ENCODE peak calls at places on chromosome 15, in four cellular contexts. P is K562, B is GM12878, E is H1. T is an unnamed sample.

GRCh38 chr15:70974004-70974832 is 81.6 kb downstream of the LRRC49 start:
- DNase-seq in P (no peak), B (no peak), E (no peak), T (peak; percentile 45)

GRCh38 chr15:75694241-75695182 is 18.1 kb downstream of the CSPG4 start:
- DNase-seq in P (peak; percentile 91), B (no peak), E (no peak), T (no peak)

GRCh38 chr15:83282859-83283812 is 1.3 kb downstream of the BNC1 start:
- DNase-seq in P (no peak), B (no peak), E (no peak), T (no peak)

GRCh38 chr15:63977102-63977501 is 69.2 kb downstream of the DAPK2 start:
- DNase-seq in P (no peak), B (no peak), E (no peak), T (no peak)

GRCh38 chr15:20340331-20340811 is 201.2 kb downstream of the GOLGA6L6 start:
- DNase-seq in P (peak; percentile 29), B (no peak), E (no peak), T (no peak)

GRCh38 chr15:86337071-86337470 is 257.4 kb downstream of the AGBL1 start:
- DNase-seq in P (no peak), B (no peak), E (no peak), T (no peak)

GRCh38 chr15:40456299-40456712 is 14.5 kb upstream of the CHST14 start:
- DNase-seq in P (no peak), B (no peak), E (no peak), T (no peak)

GRCh38 chr15:49473031-49473430 is 50.0 kb downstream of the FGF7 start:
- DNase-seq in P (no peak), B (no peak), E (no peak), T (no peak)

GRCh38 chr15:70182858-70183695 is 85.4 kb upstream of the TLE3 start:
- DNase-seq in P (no peak), B (no peak), E (no peak), T (no peak)

GRCh38 chr15:44598892-44599291 is 61.9 kb downstream of the EIF3J start:
- DNase-seq in P (no peak), B (no peak), E (no peak), T (no peak)

GRCh38 chr15:88080616-88081015 is 175.9 kb downstream of the NTRK3 start:
- DNase-seq in P (no peak), B (no peak), E (no peak), T (no peak)

GRCh38 chr15:73928971-73929627 is 2.8 kb downstream of the LOXL1 start:
- DNase-seq in P (no peak), B (no peak), E (no peak), T (no peak)

GRCh38 chr15:67840747-67841634 is 1.1 kb upstream of the RNU6-1 start:
- DNase-seq in P (no peak), B (no peak), E (no peak), T (no peak)

GRCh38 chr15:56098230-56098899 is 105.0 kb upstream of the NEDD4 start:
- DNase-seq in P (no peak), B (no peak), E (no peak), T (no peak)

GRCh38 chr15:31164573-31164912 is 63.0 kb upstream of the TRPM1 start:
- DNase-seq in P (no peak), B (no peak), E (no peak), T (no peak)

GRCh38 chr15:23686466-23687142 is 501 bp downstream of the NDN start:
- DNase-seq in P (no peak), B (no peak), E (no peak), T (no peak)

GRCh38 chr15:101169457-101170071 is 82.3 kb downstream of the CHSY1 start:
- DNase-seq in P (no peak), B (no peak), E (no peak), T (no peak)

GRCh38 chr15:33211409-33211808 is 16.9 kb upstream of the FMN1 start:
- DNase-seq in P (no peak), B (no peak), E (no peak), T (no peak)

GRCh38 chr15:81271761-81272644 is 51.9 kb downstream of the STARD5 start:
- DNase-seq in P (no peak), B (no peak), E (no peak), T (no peak)

GRCh38 chr15:43091859-43092258 is 14.0 kb downstream of the UBR1 start:
- DNase-seq in P (no peak), B (no peak), E (no peak), T (no peak)

GRCh38 chr15:43094416-43095039 is 11.3 kb downstream of the UBR1 start:
- DNase-seq in P (no peak), B (no peak), E (no peak), T (no peak)

GRCh38 chr15:43095708-43096347 is 10.0 kb downstream of the UBR1 start:
- DNase-seq in P (no peak), B (no peak), E (no peak), T (no peak)

GRCh38 chr15:43095243-43095642 is 10.6 kb downstream of the UBR1 start:
- DNase-seq in P (no peak), B (no peak), E (no peak), T (no peak)

GRCh38 chr15:43093026-43093425 is 12.8 kb downstream of the UBR1 start:
- DNase-seq in P (no peak), B (no peak), E (no peak), T (no peak)
- TF ChIP-seq RAD21 in P (no peak), B (no peak), E (no peak), T (no peak)

DNA sequence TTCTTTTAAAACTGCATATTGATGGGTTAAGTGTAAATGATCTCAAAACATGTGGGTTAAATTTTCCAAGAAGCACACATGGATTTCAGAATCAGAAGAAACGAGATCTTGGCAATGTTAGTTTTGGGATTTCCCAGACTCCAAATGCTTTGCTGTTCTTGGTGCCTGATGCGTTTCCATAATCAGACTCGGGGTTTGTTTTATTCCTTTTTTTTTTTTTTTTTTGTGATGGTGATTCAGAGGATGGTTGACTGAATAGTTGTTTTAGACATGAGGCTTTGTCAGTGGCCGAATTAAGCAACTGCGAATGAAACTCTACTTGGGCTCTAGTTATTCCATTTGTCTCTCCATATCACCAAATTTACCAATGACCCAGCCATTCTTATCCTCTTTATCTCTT is 52.2 kb upstream of the FAM98B start:
- DNase-seq in P (no peak), B (no peak), E (no peak), T (no peak)
- TF ChIP-seq EGR1 in P (no peak), B (no peak), E (no peak), T (no peak)

DNA sequence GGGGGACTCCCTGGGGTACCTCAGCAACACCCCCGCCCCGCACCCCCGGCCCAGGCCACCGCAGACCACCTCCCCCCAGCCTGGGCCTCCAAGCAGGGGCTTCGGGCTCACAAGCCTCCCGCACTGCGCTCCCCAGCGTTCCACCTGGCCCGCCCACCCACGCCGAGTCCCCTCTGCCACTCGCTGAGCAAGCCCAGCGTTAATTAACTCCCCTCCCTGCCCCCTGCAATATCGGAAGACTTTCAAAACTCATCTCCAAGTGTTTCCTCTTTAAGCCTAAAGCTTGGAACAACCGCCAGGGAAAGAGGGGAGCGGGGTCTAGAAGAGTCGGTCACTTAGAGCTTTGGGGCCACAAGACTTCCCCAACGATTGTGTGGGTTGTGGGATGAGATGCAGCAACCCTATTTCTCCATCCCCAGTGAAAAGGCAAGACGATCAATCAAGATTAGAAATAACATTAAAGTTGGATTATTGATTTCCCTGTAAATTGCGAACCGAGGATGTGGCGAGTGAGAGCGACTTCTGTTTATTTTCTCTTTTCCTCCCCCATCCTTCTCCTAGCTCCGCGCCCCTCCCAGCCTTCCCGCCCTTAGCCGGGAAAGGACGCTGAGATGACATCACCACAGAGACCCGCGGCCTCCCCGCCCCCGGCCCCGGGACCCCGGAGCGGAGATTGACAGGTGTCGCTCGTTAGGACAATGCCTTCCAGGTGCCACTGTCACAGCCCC is 30.2 kb downstream of the NR2F2 start:
- DNase-seq in P (no peak), B (no peak), E (no peak), T (no peak)
- TF ChIP-seq RAD21 in P (no peak), B (no peak), E (no peak), T (no peak)

DNA sequence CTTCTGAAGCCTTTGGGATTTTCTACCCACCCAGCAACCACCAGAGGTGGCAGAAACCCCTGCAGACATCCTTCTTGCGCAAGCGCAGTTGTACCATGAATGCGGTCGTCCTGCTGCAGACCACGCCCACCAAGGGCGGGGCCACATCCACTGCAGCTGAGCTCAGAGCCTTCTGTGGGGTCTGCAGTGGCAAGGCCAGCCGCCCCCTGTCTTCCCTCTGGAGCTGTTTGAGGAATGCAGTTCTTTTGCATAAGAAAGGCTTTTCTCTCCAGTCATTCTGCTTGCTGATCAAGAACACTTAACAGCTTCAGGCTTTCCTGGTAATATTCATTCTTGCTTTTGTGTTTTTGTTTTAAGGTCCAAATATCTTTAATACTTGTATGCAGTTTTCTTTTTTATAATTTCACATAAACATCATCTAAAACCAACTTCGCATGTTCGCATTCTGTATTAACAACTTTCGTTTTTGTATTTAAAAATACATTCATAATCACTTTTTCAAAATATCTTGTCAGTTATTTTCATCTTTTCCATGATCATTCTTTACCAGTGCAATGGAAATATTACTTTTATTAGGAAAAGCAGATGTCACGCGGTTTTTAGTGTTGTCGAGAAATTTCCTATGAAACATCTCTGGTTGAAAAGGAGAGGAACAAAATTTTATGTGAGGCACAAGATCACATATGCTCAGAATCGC is 98.2 kb upstream of the SNRPN start:
- DNase-seq in P (peak; percentile 10), B (no peak), E (peak; percentile 97), T (no peak)
- TF ChIP-seq EGR1 in P (no peak), B (no peak), E (no peak), T (no peak)